ENCODE peak calls at places on chromosome 17, in five cellular contexts. S is stimulated activated naive CD8-positive, alpha-beta T cell treated with anti-CD3 and anti-CD28 coated beads, Interleukin-15, Interleukin-2, amounts not matched to agents 100 U/mL and 50 U/mL, for 24 hours; Z is lower leg skin; A is GF-D8; W is cardiac muscle cell. V is an unnamed sample.

GRCh38 chr17:16465861-16466338 is 26.1 kb downstream of the LRRC75A start:
- DNase-seq in S (no peak), W (no peak), Z (no peak), A (no peak), V (no peak)

GRCh38 chr17:606501-607243 is 108.0 kb downstream of the VPS53 start:
- DNase-seq in S (no peak), A (no peak), W (peak), Z (no peak), V (no peak)

GRCh38 chr17:78993241-78993956 is 13.7 kb upstream of the LGALS3BP start:
- DNase-seq in Z (no peak), A (no peak), S (peak), W (peak), V (peak)

GRCh38 chr17:6927290-6927844 is 68.5 kb upstream of the ALOX12 start:
- DNase-seq in A (no peak), W (peak), Z (no peak), S (no peak), V (no peak)

GRCh38 chr17:81251943-81252301 is 12.8 kb downstream of the NDUFAF8 start:
- DNase-seq in S (no peak), Z (no peak), W (no peak), A (no peak), V (no peak)

GRCh38 chr17:48604770-48605329 is at the start of gene HOXB6:
- DNase-seq in S (no peak), W (no peak), A (no peak), Z (no peak), V (no peak)

GRCh38 chr17:39979021-39979660 is 1.5 kb upstream of the PSMD3 start:
- DNase-seq in A (no peak), W (peak), S (no peak), Z (no peak), V (no peak)

GRCh38 chr17:82299452-82299851 is 18.0 kb downstream of the CD7 start:
- DNase-seq in Z (no peak), A (no peak), S (peak), W (no peak), V (no peak)

GRCh38 chr17:42133461-42134041 is 10.9 kb downstream of the HSPB9 start:
- DNase-seq in A (no peak), W (no peak), Z (no peak), S (peak), V (no peak)

GRCh38 chr17:44672479-44673093 is 16.3 kb downstream of the MEIOC start:
- DNase-seq in S (no peak), A (no peak), Z (no peak), W (peak), V (no peak)

GRCh38 chr17:56936697-56937322 is 23.0 kb upstream of the TRIM25 start:
- DNase-seq in A (no peak), W (no peak), S (no peak), Z (no peak), V (no peak)

GRCh38 chr17:52158450-52159042 is at the start of gene CA10:
- DNase-seq in W (no peak), Z (no peak), A (no peak), S (no peak), V (peak)

GRCh38 chr17:72423718-72424117 is 302.9 kb downstream of the SOX9 start:
- DNase-seq in Z (no peak), S (no peak), A (no peak), W (no peak), V (no peak)

GRCh38 chr17:75487351-75488070 is 27.8 kb downstream of the CASKIN2 start:
- DNase-seq in Z (no peak), W (peak), A (peak), S (peak), V (no peak)

GRCh38 chr17:70687421-70687820 is 518.1 kb downstream of the KCNJ2 start:
- DNase-seq in S (no peak), A (no peak), Z (no peak), W (no peak), V (no peak)

GRCh38 chr17:81885869-81886548 is 5.4 kb downstream of the ALYREF start:
- DNase-seq in Z (no peak), A (no peak), W (no peak), S (no peak), V (no peak)

V was measured in WTC11.